ENCODE peak calls at places on chromosomes 12 and 14, in seven cellular contexts. E is small intestine; M is ascending aorta; W is aorta; A is CD4-positive, alpha-beta T cell; X is right cardiac atrium; O is CD8-positive, alpha-beta memory T cell. Z is an unnamed sample.

GRCh38 chr12:132423251-132424117 is 66.5 kb upstream of the FBRSL1 start:
- DNase-seq in E (peak; percentile 42), M (no peak), W (no peak), A (no peak), X (no peak), O (no peak), Z (no peak)

GRCh38 chr12:108581311-108582227 is 16.3 kb downstream of the TMEM119 start:
- DNase-seq in E (no peak), M (no peak), W (no peak), A (no peak), X (no peak), O (no peak), Z (peak; percentile 67)

GRCh38 chr12:75481013-75481705 is 604 bp downstream of the GLIPR1 start:
- DNase-seq in E (no peak), M (no peak), W (no peak), A (no peak), X (no peak), O (no peak), Z (no peak)

GRCh38 chr14:90760055-90760444 is 56.2 kb downstream of the TTC7B start:
- DNase-seq in E (no peak), M (peak; percentile 54), W (no peak), A (no peak), X (no peak), O (no peak), Z (no peak)

GRCh38 chr14:101820283-101820798 is 58.8 kb downstream of the PPP2R5C start:
- DNase-seq in E (no peak), M (no peak), W (no peak), A (no peak), X (no peak), O (no peak), Z (no peak)

GRCh38 chr14:100239840-100240724 is 1.1 kb downstream of the YY1 start:
- DNase-seq in E (peak; percentile 93), M (peak; percentile 94), W (peak; percentile 96), A (peak; percentile 86), X (peak; percentile 92), O (peak; percentile 81), Z (peak; percentile 95)

GRCh38 chr12:26318661-26319068 is 123.3 kb downstream of the SSPN start:
- DNase-seq in E (no peak), M (no peak), W (no peak), A (no peak), X (peak; percentile 25), O (no peak), Z (peak; percentile 84)

GRCh38 chr14:64569108-64570045 is 19.6 kb downstream of the PPP1R36 start:
- DNase-seq in E (no peak), M (peak; percentile 86), W (peak; percentile 83), A (no peak), X (peak; percentile 77), O (no peak), Z (peak; percentile 88)

GRCh38 chr14:71448431-71449315 is 483.6 kb upstream of the RGS6 start:
- DNase-seq in E (peak; percentile 12), M (no peak), W (no peak), A (no peak), X (no peak), O (no peak), Z (no peak)

GRCh38 chr12:49945394-49946080 is 5.0 kb upstream of the AQP2 start:
- DNase-seq in E (peak; percentile 73), M (peak; percentile 86), W (peak; percentile 96), A (peak; percentile 76), X (peak; percentile 89), O (peak; percentile 68), Z (peak; percentile 93)

GRCh38 chr12:67766370-67766769 is 117.8 kb downstream of the DYRK2 start:
- DNase-seq in E (peak; percentile 54), M (no peak), W (no peak), A (no peak), X (no peak), O (no peak), Z (no peak)

GRCh38 chr14:68295316-68295816 is 475.8 kb downstream of the RAD51B start:
- DNase-seq in E (peak; percentile 58), M (no peak), W (no peak), A (no peak), X (peak; percentile 35), O (no peak), Z (no peak)

GRCh38 chr14:55059333-55059732 is 7.9 kb downstream of the MAPK1IP1L start:
- DNase-seq in E (peak; percentile 29), M (no peak), W (no peak), A (no peak), X (no peak), O (no peak), Z (no peak)

GRCh38 chr14:22699801-22700564 is 55.8 kb upstream of the OR6J1 start:
- DNase-seq in E (peak; percentile 10), M (no peak), W (no peak), A (no peak), X (no peak), O (no peak), Z (no peak)

GRCh38 chr14:96297000-96297399 is 41.0 kb downstream of the BDKRB1 start:
- DNase-seq in E (peak; percentile 41), M (no peak), W (no peak), A (no peak), X (no peak), O (no peak), Z (no peak)

GRCh38 chr12:132154941-132155770 is 10.9 kb downstream of the NOC4L start:
- DNase-seq in E (no peak), M (no peak), W (no peak), A (no peak), X (peak; percentile 10), O (no peak), Z (peak; percentile 68)

GRCh38 chr12:113208041-113208934 is 13.0 kb upstream of the TPCN1 start:
- DNase-seq in E (peak; percentile 53), M (no peak), W (peak; percentile 57), A (peak; percentile 39), X (no peak), O (peak; percentile 54), Z (peak; percentile 81)

GRCh38 chr14:50846171-50846880 is 15.4 kb upstream of the NIN start:
- DNase-seq in E (no peak), M (no peak), W (no peak), A (no peak), X (no peak), O (no peak), Z (no peak)

GRCh38 chr12:124685689-124685993 is 118.2 kb upstream of the NCOR2 start:
- DNase-seq in E (no peak), M (no peak), W (no peak), A (no peak), X (no peak), O (no peak), Z (peak; percentile 37)

GRCh38 chr12:130076752-130077151 is 85.5 kb upstream of the FZD10 start:
- DNase-seq in E (no peak), M (no peak), W (peak; percentile 8), A (no peak), X (no peak), O (no peak), Z (no peak)

GRCh38 chr12:130073721-130074120 is 88.5 kb upstream of the FZD10 start:
- DNase-seq in E (no peak), M (no peak), W (no peak), A (no peak), X (no peak), O (no peak), Z (no peak)

GRCh38 chr12:130075497-130076076 is 86.7 kb upstream of the FZD10 start:
- DNase-seq in E (no peak), M (no peak), W (peak; percentile 22), A (no peak), X (no peak), O (no peak), Z (no peak)

GRCh38 chr12:130076126-130076525 is 86.1 kb upstream of the FZD10 start:
- DNase-seq in E (no peak), M (no peak), W (peak; percentile 5), A (no peak), X (no peak), O (no peak), Z (no peak)

DNA sequence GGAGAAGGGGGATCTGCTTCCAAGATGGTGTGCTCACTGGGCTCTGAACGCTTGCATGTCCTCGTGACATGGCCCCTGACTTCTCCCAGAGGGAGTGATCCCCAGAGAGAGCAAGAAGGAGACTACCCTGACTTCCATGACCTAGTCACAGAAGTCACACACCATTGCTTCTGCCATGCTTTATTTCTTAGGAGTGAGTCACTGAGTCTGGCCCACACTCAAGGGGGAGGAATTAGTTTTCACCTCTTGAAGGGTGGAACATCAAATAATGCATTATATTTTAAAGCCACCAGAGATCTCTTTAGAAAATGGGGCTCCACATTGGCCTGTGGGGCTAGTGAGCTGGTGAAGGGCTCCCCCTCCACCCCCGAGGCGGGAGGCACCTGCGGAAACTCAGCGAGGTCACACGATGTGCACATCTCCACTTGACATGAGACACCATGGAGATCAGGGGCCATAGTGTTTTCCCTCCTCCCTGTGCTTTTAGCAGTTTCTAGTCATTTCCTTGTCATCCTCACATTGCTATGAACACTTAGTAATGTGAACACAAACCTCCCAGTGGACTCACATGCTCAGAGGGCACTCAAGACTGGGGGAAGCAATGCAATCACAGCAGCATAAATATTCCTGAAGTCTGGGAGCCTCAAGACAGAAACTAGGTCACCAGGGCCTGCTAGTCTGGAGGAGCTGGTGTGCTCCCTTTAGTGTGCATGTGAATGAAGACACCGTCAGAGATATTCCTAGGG is 87.4 kb upstream of the FZD10 start:
- DNase-seq in E (no peak), M (no peak), W (peak; percentile 43), A (no peak), X (no peak), O (no peak), Z (no peak)
- H3K9me3 ChIP-seq in E (no peaks in the 10 kb centered on the region), M (no peaks in the 10 kb centered on the region), W (no peaks in the 10 kb centered on the region), A (no peaks in the 10 kb centered on the region), X (no peaks in the 10 kb centered on the region), O (no peaks in the 10 kb centered on the region), Z (peaks cover 2% of the 10 kb centered on the region)

GRCh38 chr14:106586098-106586704 is 1059.8 kb downstream of the TMEM121 start:
- DNase-seq in E (peak; percentile 35), M (no peak), W (no peak), A (peak; percentile 59), X (no peak), O (peak; percentile 35), Z (no peak)
- H3K9me3 ChIP-seq in E (no peaks in the 10 kb centered on the region), M (no peaks in the 10 kb centered on the region), W (no peaks in the 10 kb centered on the region), A (no peaks in the 10 kb centered on the region), X (no peaks in the 10 kb centered on the region), O (no peaks in the 10 kb centered on the region), Z (no peaks in the 10 kb centered on the region)

DNA sequence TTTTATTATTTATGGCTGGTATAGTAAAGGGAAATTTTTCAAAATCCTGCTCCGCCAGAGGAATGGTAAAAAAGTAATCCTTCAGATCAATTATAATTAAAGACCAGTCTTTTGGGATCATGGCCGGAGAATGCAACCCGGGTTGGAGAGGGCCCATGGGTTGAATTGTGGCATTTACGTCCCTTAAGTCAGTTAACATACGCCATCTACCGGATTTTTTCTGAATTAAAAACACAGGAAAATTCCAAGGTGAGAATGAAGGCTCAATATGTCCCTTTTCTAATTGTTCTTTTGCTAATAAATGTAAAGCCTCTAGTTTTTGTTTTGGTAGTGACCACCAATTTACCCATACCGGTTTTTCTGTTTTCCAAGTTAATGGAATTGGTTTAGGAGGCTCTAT is 602.8 kb downstream of the ALG10 start:
- DNase-seq in E (no peak), M (no peak), W (no peak), A (no peak), X (no peak), O (no peak), Z (no peak)
- H3K9me3 ChIP-seq in E (no peaks in the 10 kb centered on the region), M (no peaks in the 10 kb centered on the region), W (peaks cover 5% of the 10 kb centered on the region), A (peaks cover 12% of the 10 kb centered on the region), X (no peaks in the 10 kb centered on the region), O (no peaks in the 10 kb centered on the region), Z (no peaks in the 10 kb centered on the region)

GRCh38 chr12:34393086-34393820 is 371.0 kb downstream of the ALG10 start:
- DNase-seq in E (no peak), M (peak; percentile 49), W (peak; percentile 70), A (peak; percentile 0), X (peak; percentile 2), O (no peak), Z (peak; percentile 59)
- H3K9me3 ChIP-seq in E (peaks cover 14% of the 10 kb centered on the region), M (peaks cover 5% of the 10 kb centered on the region), W (peaks cover 4% of the 10 kb centered on the region), A (peaks cover 26% of the 10 kb centered on the region), X (no peaks in the 10 kb centered on the region), O (no peaks in the 10 kb centered on the region), Z (peaks cover 21% of the 10 kb centered on the region)

Z was measured in kidney.